ENCODE peak calls at places on chromosomes 4 and X, in four cellular contexts. F is CD4-positive, alpha-beta memory T cell; Y is IMR-90; I is suprapubic skin. Q is an unnamed sample. For H3K4me1, the result is how much of the 10 kb centered on the place peaks cover.

GRCh38 chr4:8260656-8261111 is 8.9 kb upstream of the HTRA3 start:
- DNase-seq in F (no peak), Y (peak), I (no peak), Q (no peak)

GRCh38 chr4:145735330-145735638 is 55.3 kb downstream of the C4orf51 start:
- DNase-seq in F (no peak), Y (peak), I (no peak), Q (no peak)

GRCh38 chrX:19990225-19990518 is 689 bp downstream of the BCLAF3 start:
- DNase-seq in F (no peak), Y (no peak), I (no peak), Q (no peak)

GRCh38 chr4:141697116-141697515 is 60.7 kb downstream of the IL15 start:
- DNase-seq in F (no peak), Y (no peak), I (no peak), Q (no peak)

GRCh38 chr4:77159798-77160197 is 2.8 kb downstream of the CCNG2 start:
- DNase-seq in F (no peak), Y (no peak), I (no peak), Q (no peak)

GRCh38 chr4:10893417-10893816 is 208.8 kb upstream of the CLNK start:
- DNase-seq in F (no peak), Y (no peak), I (no peak), Q (no peak)

GRCh38 chrX:73577368-73577767 is 14.4 kb downstream of the CHIC1 start:
- DNase-seq in F (no peak), Y (peak), I (no peak), Q (no peak)

GRCh38 chrX:9373789-9374188 is 91.1 kb upstream of the TBL1X start:
- DNase-seq in F (no peak), Y (no peak), I (no peak), Q (no peak)

GRCh38 chrX:74420194-74421035 is 878 bp upstream of the SLC16A2 start:
- DNase-seq in F (no peak), Y (peak), I (peak), Q (peak)

GRCh38 chrX:24987731-24988130 is 28.0 kb downstream of the ARX start:
- DNase-seq in F (no peak), Y (no peak), I (no peak), Q (no peak)

GRCh38 chrX:72330131-72330530 is 24.4 kb upstream of the CITED1 start:
- DNase-seq in F (no peak), Y (no peak), I (no peak), Q (no peak)

GRCh38 chrX:13087322-13088154 is 43.1 kb upstream of the FAM9C start:
- DNase-seq in F (peak), Y (peak), I (no peak), Q (peak)

GRCh38 chr4:53782468-53782865 is 191.2 kb upstream of the LNX1 start:
- DNase-seq in F (no peak), Y (peak), I (no peak), Q (no peak)

GRCh38 chrX:47608130-47608810 is 11.4 kb downstream of the SYN1 start:
- DNase-seq in F (no peak), Y (no peak), I (peak), Q (no peak)

GRCh38 chrX:150060406-150060805 is 122.1 kb upstream of the EOLA2 start:
- DNase-seq in F (no peak), Y (peak), I (no peak), Q (no peak)
- H3K4me3 ChIP-seq in F (no peak), Y (no peak), I (no peak), Q (no peak)

DNA sequence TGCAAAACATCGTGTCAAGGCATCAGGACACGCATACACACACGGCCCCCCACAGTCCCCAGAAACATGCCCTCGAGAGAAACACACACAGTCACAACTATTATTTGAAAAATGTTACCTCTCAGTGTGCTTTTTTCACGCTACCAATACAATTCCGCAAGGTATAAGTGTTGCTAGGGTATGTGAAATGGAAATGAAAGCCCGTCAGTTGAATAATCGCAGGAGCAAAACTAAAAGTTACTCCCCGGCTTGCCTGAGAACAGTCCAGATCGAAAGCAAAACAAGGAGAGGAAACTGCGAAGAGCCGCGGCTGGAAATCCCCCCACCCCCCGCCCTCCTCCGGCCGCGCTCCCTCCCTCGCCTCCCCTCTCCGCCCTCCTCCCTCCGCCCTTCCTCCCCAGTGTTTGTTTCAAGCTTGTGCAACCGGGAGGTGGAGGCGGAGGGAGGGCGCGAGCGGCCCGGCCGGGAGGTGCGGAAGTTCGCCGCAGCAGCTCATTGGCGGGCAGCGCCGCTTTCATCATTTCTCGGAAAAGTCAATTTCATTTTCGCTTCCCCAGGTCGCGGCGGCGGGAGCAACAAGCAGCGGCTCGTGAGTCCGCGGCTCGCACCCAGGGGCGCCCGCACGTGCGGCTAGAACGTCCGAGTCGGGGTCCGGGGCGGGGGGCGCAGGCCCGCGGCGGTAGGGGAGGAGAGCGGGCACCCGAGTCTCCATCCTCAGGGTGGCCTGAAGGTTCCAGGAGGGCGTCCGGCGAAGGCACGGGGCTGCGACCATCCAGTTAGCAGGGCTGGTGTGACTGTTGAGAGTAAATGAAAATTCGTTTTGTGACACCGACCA is at the start of gene IRF2:
- DNase-seq in F (peak), Y (peak), I (peak), Q (peak)
- H3K4me1 ChIP-seq in F (half or more), Y (under half), I (under half), Q (under half)

GRCh38 chr4:94827481-94828110 is 69.8 kb downstream of the BMPR1B start:
- DNase-seq in F (no peak), Y (peak), I (no peak), Q (no peak)
- H3K4me3 ChIP-seq in F (no peak), Y (no peak), I (no peak), Q (no peak)

GRCh38 chr4:14912426-14912825 is 89.9 kb upstream of the CPEB2 start:
- DNase-seq in F (no peak), Y (no peak), I (no peak), Q (no peak)

GRCh38 chr4:14910411-14910810 is 91.9 kb upstream of the CPEB2 start:
- DNase-seq in F (no peak), Y (no peak), I (no peak), Q (no peak)

GRCh38 chr4:14908635-14909034 is 93.6 kb upstream of the CPEB2 start:
- DNase-seq in F (no peak), Y (peak), I (no peak), Q (no peak)

GRCh38 chr4:14902337-14902736 is 99.9 kb upstream of the CPEB2 start:
- DNase-seq in F (no peak), Y (no peak), I (no peak), Q (no peak)

DNA sequence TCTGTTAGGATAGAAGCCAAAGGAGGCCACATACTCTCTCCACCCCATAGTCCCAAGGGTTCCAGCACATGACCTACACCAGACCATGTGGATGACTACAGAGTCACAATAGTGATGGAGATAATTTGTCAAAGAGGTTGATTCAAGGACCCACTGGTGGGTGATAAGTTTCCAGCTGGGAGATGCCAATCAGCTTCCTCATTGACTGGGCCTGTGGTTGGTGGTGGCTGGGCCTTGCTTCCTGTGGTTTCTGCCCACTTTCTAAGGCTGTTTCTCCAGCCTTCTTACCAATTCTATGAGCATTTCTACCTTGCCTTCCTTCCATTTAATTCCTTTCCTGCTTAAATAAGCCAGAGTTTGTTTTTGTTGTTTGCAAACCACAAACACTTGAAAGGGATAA is 95.5 kb upstream of the CPEB2 start:
- DNase-seq in F (no peak), Y (no peak), I (no peak), Q (no peak)
- H3K4me1 ChIP-seq in F (under half), Y (under half), I (under half), Q (under half)

Q was measured in CD8-positive, alpha-beta T cell.